ENCODE peak calls at places on chromosomes 4 and X, in four cellular contexts. One of them, this sample, is unnamed.

GRCh38 chrX:68358679-68359078 is 74.6 kb downstream of the OPHN1 start:
- DNase-seq in aorta: no peak
- DNase-seq in brain microvascular endothelial cell: no peak
- DNase-seq in pancreas: no peak
- DNase-seq in this sample: no peak

GRCh38 chr4:10979032-10979431 is 294.5 kb upstream of the CLNK start:
- DNase-seq in aorta: no peak
- DNase-seq in pancreas: no peak
- DNase-seq in brain microvascular endothelial cell: no peak
- DNase-seq in this sample: no peak

GRCh38 chr4:149031399-149031798 is 589.2 kb upstream of the NR3C2 start:
- DNase-seq in pancreas: peak; percentile 5
- DNase-seq in aorta: no peak
- DNase-seq in brain microvascular endothelial cell: no peak
- DNase-seq in this sample: no peak

GRCh38 chrX:100600340-100600739 is 15.6 kb downstream of the TNMD start:
- DNase-seq in brain microvascular endothelial cell: no peak
- DNase-seq in aorta: no peak
- DNase-seq in pancreas: no peak
- DNase-seq in this sample: no peak

GRCh38 chrX:21926116-21926515 is 14.4 kb upstream of the SMS start:
- DNase-seq in pancreas: no peak
- DNase-seq in brain microvascular endothelial cell: no peak
- DNase-seq in aorta: no peak
- DNase-seq in this sample: no peak

GRCh38 chr4:109921384-109921808 is 8.7 kb downstream of the EGF start:
- DNase-seq in aorta: no peak
- DNase-seq in brain microvascular endothelial cell: peak; percentile 88
- DNase-seq in pancreas: no peak
- DNase-seq in this sample: peak; percentile 30

GRCh38 chr4:98566491-98567008 is 91.9 kb downstream of the TSPAN5 start:
- DNase-seq in aorta: no peak
- DNase-seq in pancreas: no peak
- DNase-seq in brain microvascular endothelial cell: no peak
- DNase-seq in this sample: peak; percentile 78

GRCh38 chr4:26219206-26219605 is 101.6 kb upstream of the RBPJ start:
- DNase-seq in aorta: no peak
- DNase-seq in brain microvascular endothelial cell: no peak
- DNase-seq in pancreas: no peak
- DNase-seq in this sample: no peak

GRCh38 chr4:88765729-88766128 is 68.1 kb upstream of the NAP1L5 start:
- DNase-seq in brain microvascular endothelial cell: peak; percentile 76
- DNase-seq in pancreas: no peak
- DNase-seq in aorta: peak; percentile 84
- DNase-seq in this sample: no peak

GRCh38 chr4:35700663-35701062 is 543.7 kb downstream of the ARAP2 start:
- DNase-seq in pancreas: no peak
- DNase-seq in aorta: no peak
- DNase-seq in brain microvascular endothelial cell: no peak
- DNase-seq in this sample: no peak

GRCh38 chr4:56995525-56995924 is 16.8 kb downstream of the POLR2B start:
- DNase-seq in aorta: no peak
- DNase-seq in pancreas: peak; percentile 48
- DNase-seq in brain microvascular endothelial cell: peak; percentile 76
- DNase-seq in this sample: peak; percentile 5

GRCh38 chr4:7860600-7861158 is 79.0 kb downstream of the AFAP1 start:
- DNase-seq in brain microvascular endothelial cell: no peak
- DNase-seq in aorta: no peak
- DNase-seq in pancreas: no peak
- DNase-seq in this sample: no peak

GRCh38 chr4:3468154-3468553 is 5.0 kb downstream of the DOK7 start:
- DNase-seq in aorta: no peak
- DNase-seq in brain microvascular endothelial cell: no peak
- DNase-seq in pancreas: no peak
- DNase-seq in this sample: no peak

GRCh38 chrX:14124562-14124961 is 94.9 kb upstream of the GEMIN8 start:
- DNase-seq in pancreas: no peak
- DNase-seq in brain microvascular endothelial cell: no peak
- DNase-seq in aorta: no peak
- DNase-seq in this sample: no peak

GRCh38 chr4:183388777-183389176 is 55.7 kb upstream of the CDKN2AIP start:
- DNase-seq in pancreas: no peak
- DNase-seq in brain microvascular endothelial cell: no peak
- DNase-seq in aorta: peak; percentile 25
- DNase-seq in this sample: no peak

GRCh38 chr4:183390374-183390773 is 54.1 kb upstream of the CDKN2AIP start:
- DNase-seq in brain microvascular endothelial cell: no peak
- DNase-seq in aorta: no peak
- DNase-seq in pancreas: no peak
- DNase-seq in this sample: no peak

GRCh38 chr4:183391204-183391603 is 53.2 kb upstream of the CDKN2AIP start:
- DNase-seq in pancreas: no peak
- DNase-seq in brain microvascular endothelial cell: no peak
- DNase-seq in aorta: no peak
- DNase-seq in this sample: no peak

GRCh38 chr4:183384983-183385382 is 59.5 kb upstream of the CDKN2AIP start:
- DNase-seq in pancreas: no peak
- DNase-seq in aorta: no peak
- DNase-seq in brain microvascular endothelial cell: no peak
- DNase-seq in this sample: no peak

GRCh38 chr4:183388021-183388420 is 56.4 kb upstream of the CDKN2AIP start:
- DNase-seq in pancreas: no peak
- DNase-seq in brain microvascular endothelial cell: no peak
- DNase-seq in aorta: peak; percentile 57
- DNase-seq in this sample: no peak
- H3K27ac ChIP-seq in pancreas: no peak overlapping the region
- H3K27ac ChIP-seq in brain microvascular endothelial cell: no peak overlapping the region
- H3K27ac ChIP-seq in aorta: no peak overlapping the region
- H3K27ac ChIP-seq in this sample: no peak overlapping the region

DNA sequence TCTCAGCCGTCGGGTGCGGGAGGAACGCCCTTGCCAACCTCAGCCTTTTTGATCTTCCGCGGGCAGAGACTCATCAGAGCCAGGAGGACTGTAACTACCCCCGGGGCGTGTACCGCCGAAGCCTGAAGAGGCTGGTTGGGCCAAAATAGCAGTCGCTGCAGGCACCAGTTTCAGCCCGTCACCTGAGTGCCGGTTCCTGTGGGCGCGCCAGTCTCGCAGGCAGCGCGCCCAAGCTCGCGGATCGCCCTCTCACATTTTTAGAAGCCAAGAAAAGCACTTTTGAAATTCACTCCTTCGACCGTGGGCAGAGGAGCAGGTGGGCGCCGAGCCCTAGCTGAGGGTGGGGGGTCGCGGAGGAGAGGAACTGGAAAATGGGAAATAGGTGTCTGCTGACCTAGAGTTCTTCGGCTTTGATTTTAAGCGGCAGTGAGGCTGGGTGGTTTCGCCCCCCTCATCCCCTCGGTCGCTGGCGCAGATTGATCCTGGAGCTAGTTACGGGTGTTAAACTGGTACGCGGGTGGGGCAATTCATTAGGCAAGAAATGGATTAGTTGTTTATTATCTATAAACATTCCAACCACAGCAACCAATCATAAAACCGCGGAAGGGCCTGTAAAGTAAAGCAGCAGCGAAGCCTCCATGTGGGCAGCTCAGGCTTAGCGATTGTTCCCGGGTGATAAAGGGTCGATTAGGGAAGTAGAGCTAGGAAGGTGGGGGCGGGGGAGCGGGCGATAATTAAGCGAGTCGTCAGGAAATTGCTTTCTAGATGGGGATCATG is 69.2 kb downstream of the FBXO8 start:
- DNase-seq in pancreas: no peak
- DNase-seq in aorta: no peak
- DNase-seq in brain microvascular endothelial cell: no peak
- DNase-seq in this sample: no peak
- H3K27ac ChIP-seq in pancreas: no peak overlapping the region
- H3K27ac ChIP-seq in aorta: no peak overlapping the region
- H3K27ac ChIP-seq in brain microvascular endothelial cell: no peak overlapping the region
- H3K27ac ChIP-seq in this sample: no peak overlapping the region

GRCh38 chr4:38004887-38005286 is 44.7 kb downstream of the PTTG2 start:
- DNase-seq in brain microvascular endothelial cell: no peak
- DNase-seq in aorta: no peak
- DNase-seq in pancreas: no peak
- DNase-seq in this sample: no peak
- H3K27ac ChIP-seq in brain microvascular endothelial cell: no peak overlapping the region
- H3K27ac ChIP-seq in aorta: no peak overlapping the region
- H3K27ac ChIP-seq in pancreas: no peak overlapping the region
- H3K27ac ChIP-seq in this sample: no peak overlapping the region

GRCh38 chr4:4819213-4819606 is 40.3 kb upstream of the MSX1 start:
- DNase-seq in pancreas: no peak
- DNase-seq in brain microvascular endothelial cell: no peak
- DNase-seq in aorta: no peak
- DNase-seq in this sample: no peak
- H3K27ac ChIP-seq in pancreas: no peak overlapping the region
- H3K27ac ChIP-seq in brain microvascular endothelial cell: no peak overlapping the region
- H3K27ac ChIP-seq in aorta: no peak overlapping the region
- H3K27ac ChIP-seq in this sample: peak overlapping the region; percentile 36

GRCh38 chr4:123813901-123814300 is 417.3 kb downstream of the SPRY1 start:
- DNase-seq in pancreas: no peak
- DNase-seq in brain microvascular endothelial cell: no peak
- DNase-seq in aorta: no peak
- DNase-seq in this sample: no peak

GRCh38 chr4:123819362-123820035 is 422.9 kb downstream of the SPRY1 start:
- DNase-seq in aorta: no peak
- DNase-seq in pancreas: no peak
- DNase-seq in brain microvascular endothelial cell: no peak
- DNase-seq in this sample: no peak

GRCh38 chr4:123821861-123822260 is 425.3 kb downstream of the SPRY1 start:
- DNase-seq in pancreas: no peak
- DNase-seq in aorta: no peak
- DNase-seq in brain microvascular endothelial cell: no peak
- DNase-seq in this sample: no peak

GRCh38 chr4:123816462-123816861 is 419.9 kb downstream of the SPRY1 start:
- DNase-seq in pancreas: no peak
- DNase-seq in aorta: no peak
- DNase-seq in brain microvascular endothelial cell: no peak
- DNase-seq in this sample: no peak

GRCh38 chr4:123816970-123817688 is 420.5 kb downstream of the SPRY1 start:
- DNase-seq in aorta: no peak
- DNase-seq in brain microvascular endothelial cell: no peak
- DNase-seq in pancreas: no peak
- DNase-seq in this sample: no peak
- H3K27ac ChIP-seq in aorta: no peak overlapping the region
- H3K27ac ChIP-seq in brain microvascular endothelial cell: no peak overlapping the region
- H3K27ac ChIP-seq in pancreas: no peak overlapping the region
- H3K27ac ChIP-seq in this sample: no peak overlapping the region

GRCh38 chrX:44842555-44843317 is 1.1 kb upstream of the DUSP21 start:
- DNase-seq in aorta: no peak
- DNase-seq in brain microvascular endothelial cell: no peak
- DNase-seq in pancreas: no peak
- DNase-seq in this sample: no peak
- H3K27ac ChIP-seq in aorta: no peak overlapping the region
- H3K27ac ChIP-seq in brain microvascular endothelial cell: no peak overlapping the region
- H3K27ac ChIP-seq in pancreas: no peak overlapping the region
- H3K27ac ChIP-seq in this sample: no peak overlapping the region

GRCh38 chr4:139315221-139315675 is 13.0 kb upstream of the NDUFC1 start:
- DNase-seq in brain microvascular endothelial cell: no peak
- DNase-seq in aorta: peak; percentile 41
- DNase-seq in pancreas: no peak
- DNase-seq in this sample: no peak
- H3K27ac ChIP-seq in brain microvascular endothelial cell: no peak overlapping the region
- H3K27ac ChIP-seq in aorta: no peak overlapping the region
- H3K27ac ChIP-seq in pancreas: no peak overlapping the region
- H3K27ac ChIP-seq in this sample: no peak overlapping the region

DNA sequence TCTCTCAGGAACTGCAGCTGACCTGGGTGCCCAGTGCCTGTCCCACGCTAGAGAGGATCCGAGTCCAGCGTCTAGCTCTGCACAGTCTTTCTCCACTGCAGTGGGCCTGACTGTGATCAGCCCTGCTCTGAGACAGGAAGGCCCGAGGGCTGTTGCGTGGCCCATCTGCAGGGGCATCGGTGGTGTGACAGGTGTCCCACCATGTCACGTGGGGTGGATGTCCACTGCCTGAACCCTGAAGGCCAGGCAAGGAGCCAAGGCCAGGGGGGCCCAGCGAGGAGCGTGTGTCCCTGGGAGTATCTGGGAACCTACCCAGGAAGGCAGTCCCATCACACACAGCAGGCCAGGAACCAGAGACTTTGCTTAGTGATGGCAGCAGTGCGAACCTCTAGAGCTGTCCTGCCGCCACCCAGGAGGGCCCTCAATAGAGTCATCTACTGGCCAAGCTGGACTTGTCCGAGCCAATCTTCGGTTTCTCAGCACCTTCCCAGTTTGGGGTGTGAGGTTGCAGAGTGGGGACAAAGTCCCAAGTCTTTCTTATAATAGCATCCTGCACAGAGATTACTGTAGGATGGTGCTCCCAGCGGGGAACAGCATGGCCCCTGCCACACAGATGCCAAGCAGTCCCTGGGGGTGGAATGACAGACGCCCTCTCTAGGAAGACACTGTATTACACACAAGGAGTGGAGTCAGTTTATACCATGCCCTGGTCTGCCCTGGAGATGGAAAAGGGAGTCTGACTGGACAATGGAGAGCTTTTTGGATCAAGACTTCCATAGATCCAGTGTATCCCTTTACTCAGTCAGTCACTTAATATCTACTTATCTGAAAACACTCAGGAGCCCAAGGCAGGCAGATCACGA is 38.3 kb downstream of the DCTD start:
- DNase-seq in pancreas: no peak
- DNase-seq in aorta: peak; percentile 43
- DNase-seq in brain microvascular endothelial cell: no peak
- DNase-seq in this sample: no peak
- H3K27ac ChIP-seq in pancreas: no peak overlapping the region
- H3K27ac ChIP-seq in aorta: no peak overlapping the region
- H3K27ac ChIP-seq in brain microvascular endothelial cell: no peak overlapping the region
- H3K27ac ChIP-seq in this sample: no peak overlapping the region

DNA sequence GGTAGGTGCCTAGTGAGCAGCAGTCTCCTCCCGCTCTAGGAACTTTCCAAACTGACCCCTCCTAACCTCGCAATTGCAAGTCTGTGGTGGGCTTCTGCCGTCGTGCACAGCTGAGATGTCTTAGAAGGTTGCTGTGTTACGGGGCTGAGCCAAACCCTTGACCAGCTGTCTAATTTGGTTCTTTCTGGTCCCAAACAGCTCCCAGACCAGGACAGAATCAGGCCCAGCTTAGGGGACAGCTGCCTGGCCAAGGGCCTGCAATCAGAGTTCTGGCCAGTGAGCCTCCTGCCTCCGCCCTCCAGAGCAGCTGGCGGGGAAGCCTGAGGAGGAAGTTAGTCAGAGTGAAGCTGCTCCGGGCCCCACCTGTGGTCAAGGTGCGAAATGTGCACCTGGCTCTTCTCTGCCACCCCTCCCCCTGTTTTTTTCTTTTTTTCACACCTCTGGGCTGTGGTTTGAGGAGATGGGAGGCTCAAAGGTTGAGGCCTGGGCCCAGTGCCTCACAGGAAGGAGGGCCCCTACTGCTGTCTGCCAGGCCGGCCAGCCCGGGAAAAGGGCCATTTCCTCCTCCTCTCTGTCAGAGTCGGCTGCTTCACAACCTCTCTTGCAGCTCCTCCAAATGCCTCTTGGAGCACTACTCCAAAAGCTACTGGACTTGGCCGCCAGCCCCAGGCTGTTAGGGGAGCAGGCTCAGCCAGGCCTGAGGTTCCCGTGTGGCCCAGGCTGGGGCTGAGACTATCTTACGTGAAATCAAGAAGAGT is 4.2 kb upstream of the CXCR3 start:
- DNase-seq in brain microvascular endothelial cell: peak; percentile 35
- DNase-seq in pancreas: peak; percentile 30
- DNase-seq in aorta: peak; percentile 88
- DNase-seq in this sample: peak; percentile 1
- H3K27ac ChIP-seq in brain microvascular endothelial cell: no peak overlapping the region
- H3K27ac ChIP-seq in pancreas: no peak overlapping the region
- H3K27ac ChIP-seq in aorta: no peak overlapping the region
- H3K27ac ChIP-seq in this sample: peak overlapping the region; percentile 26

GRCh38 chrX:41619221-41619620 is 69.6 kb upstream of the GPR34 start:
- DNase-seq in brain microvascular endothelial cell: no peak
- DNase-seq in aorta: no peak
- DNase-seq in pancreas: no peak
- DNase-seq in this sample: no peak
- H3K27ac ChIP-seq in brain microvascular endothelial cell: no peak overlapping the region
- H3K27ac ChIP-seq in aorta: no peak overlapping the region
- H3K27ac ChIP-seq in pancreas: no peak overlapping the region
- H3K27ac ChIP-seq in this sample: no peak overlapping the region